ENCODE peak calls at places on chromosomes 12 and 14, in seven cellular contexts. One of them, this sample, is unnamed.

GRCh38 chr12:111447571-111448265 is 42.0 kb downstream of the SH2B3 start:
- DNase-seq in Karpas-422: no peak
- DNase-seq in fibroblast of pulmonary artery: no peak
- DNase-seq in right atrium auricular region: peak; percentile 54
- DNase-seq in ovary: no peak
- DNase-seq in BJ: no peak
- DNase-seq in GM23248: no peak
- DNase-seq in this sample: no peak

GRCh38 chr14:88554458-88555286 is at the start of gene PTPN21:
- DNase-seq in Karpas-422: peak; percentile 55
- DNase-seq in fibroblast of pulmonary artery: peak; percentile 72
- DNase-seq in right atrium auricular region: peak; percentile 77
- DNase-seq in ovary: peak; percentile 85
- DNase-seq in BJ: no peak
- DNase-seq in GM23248: peak; percentile 88
- DNase-seq in this sample: peak; percentile 71

GRCh38 chr14:60106341-60106740 is 14.6 kb downstream of the PCNX4 start:
- DNase-seq in Karpas-422: no peak
- DNase-seq in fibroblast of pulmonary artery: peak; percentile 51
- DNase-seq in right atrium auricular region: no peak
- DNase-seq in ovary: no peak
- DNase-seq in BJ: no peak
- DNase-seq in GM23248: peak; percentile 76
- DNase-seq in this sample: peak; percentile 77

GRCh38 chr14:95651028-95651427 is 35.2 kb upstream of the TCL1B start:
- DNase-seq in Karpas-422: no peak
- DNase-seq in fibroblast of pulmonary artery: no peak
- DNase-seq in right atrium auricular region: no peak
- DNase-seq in ovary: no peak
- DNase-seq in BJ: no peak
- DNase-seq in GM23248: no peak
- DNase-seq in this sample: no peak

GRCh38 chr12:81017792-81018191 is 60.1 kb upstream of the ACSS3 start:
- DNase-seq in Karpas-422: no peak
- DNase-seq in fibroblast of pulmonary artery: no peak
- DNase-seq in right atrium auricular region: no peak
- DNase-seq in ovary: no peak
- DNase-seq in BJ: no peak
- DNase-seq in GM23248: no peak
- DNase-seq in this sample: no peak

GRCh38 chr12:51270847-51271518 is 768 bp upstream of the SMAGP start:
- DNase-seq in Karpas-422: no peak
- DNase-seq in fibroblast of pulmonary artery: peak; percentile 70
- DNase-seq in right atrium auricular region: no peak
- DNase-seq in ovary: no peak
- DNase-seq in BJ: peak; percentile 49
- DNase-seq in GM23248: peak; percentile 92
- DNase-seq in this sample: peak; percentile 81

GRCh38 chr12:57235728-57236131 is 6.2 kb downstream of the SHMT2 start:
- DNase-seq in Karpas-422: peak; percentile 65
- DNase-seq in fibroblast of pulmonary artery: no peak
- DNase-seq in right atrium auricular region: no peak
- DNase-seq in ovary: no peak
- DNase-seq in BJ: no peak
- DNase-seq in GM23248: no peak
- DNase-seq in this sample: no peak

GRCh38 chr12:27096420-27096819 is 14.0 kb upstream of the C12orf71 start:
- DNase-seq in Karpas-422: peak; percentile 27
- DNase-seq in fibroblast of pulmonary artery: no peak
- DNase-seq in right atrium auricular region: no peak
- DNase-seq in ovary: no peak
- DNase-seq in BJ: no peak
- DNase-seq in GM23248: no peak
- DNase-seq in this sample: no peak

GRCh38 chr12:93183940-93184663 is 193.6 kb upstream of the NUDT4 start:
- DNase-seq in Karpas-422: no peak
- DNase-seq in fibroblast of pulmonary artery: peak; percentile 58
- DNase-seq in right atrium auricular region: no peak
- DNase-seq in ovary: peak; percentile 74
- DNase-seq in BJ: no peak
- DNase-seq in GM23248: peak; percentile 35
- DNase-seq in this sample: peak; percentile 71

GRCh38 chr14:50008562-50009355 is 107.6 kb downstream of the VCPKMT start:
- DNase-seq in Karpas-422: no peak
- DNase-seq in fibroblast of pulmonary artery: no peak
- DNase-seq in right atrium auricular region: no peak
- DNase-seq in ovary: no peak
- DNase-seq in BJ: no peak
- DNase-seq in GM23248: no peak
- DNase-seq in this sample: no peak

GRCh38 chr12:107782067-107782466 is 7.6 kb downstream of the ASCL4 start:
- DNase-seq in Karpas-422: no peak
- DNase-seq in fibroblast of pulmonary artery: no peak
- DNase-seq in right atrium auricular region: no peak
- DNase-seq in ovary: no peak
- DNase-seq in BJ: no peak
- DNase-seq in GM23248: no peak
- DNase-seq in this sample: no peak

GRCh38 chr12:100718212-100718611 is 76.4 kb upstream of the ANO4 start:
- DNase-seq in Karpas-422: no peak
- DNase-seq in fibroblast of pulmonary artery: peak; percentile 36
- DNase-seq in right atrium auricular region: no peak
- DNase-seq in ovary: no peak
- DNase-seq in BJ: peak; percentile 31
- DNase-seq in GM23248: peak; percentile 71
- DNase-seq in this sample: peak; percentile 49

GRCh38 chr14:64673748-64674147 is 30.5 kb upstream of the PLEKHG3 start:
- DNase-seq in Karpas-422: no peak
- DNase-seq in fibroblast of pulmonary artery: no peak
- DNase-seq in right atrium auricular region: no peak
- DNase-seq in ovary: no peak
- DNase-seq in BJ: no peak
- DNase-seq in GM23248: no peak
- DNase-seq in this sample: peak; percentile 8

GRCh38 chr14:72610096-72610830 is 283.6 kb downstream of the DPF3 start:
- DNase-seq in Karpas-422: no peak
- DNase-seq in fibroblast of pulmonary artery: no peak
- DNase-seq in right atrium auricular region: peak; percentile 46
- DNase-seq in ovary: no peak
- DNase-seq in BJ: no peak
- DNase-seq in GM23248: no peak
- DNase-seq in this sample: no peak

GRCh38 chr12:76246611-76247010 is 101.6 kb downstream of the BBS10 start:
- DNase-seq in Karpas-422: no peak
- DNase-seq in fibroblast of pulmonary artery: no peak
- DNase-seq in right atrium auricular region: no peak
- DNase-seq in ovary: no peak
- DNase-seq in BJ: no peak
- DNase-seq in GM23248: no peak
- DNase-seq in this sample: no peak

DNA sequence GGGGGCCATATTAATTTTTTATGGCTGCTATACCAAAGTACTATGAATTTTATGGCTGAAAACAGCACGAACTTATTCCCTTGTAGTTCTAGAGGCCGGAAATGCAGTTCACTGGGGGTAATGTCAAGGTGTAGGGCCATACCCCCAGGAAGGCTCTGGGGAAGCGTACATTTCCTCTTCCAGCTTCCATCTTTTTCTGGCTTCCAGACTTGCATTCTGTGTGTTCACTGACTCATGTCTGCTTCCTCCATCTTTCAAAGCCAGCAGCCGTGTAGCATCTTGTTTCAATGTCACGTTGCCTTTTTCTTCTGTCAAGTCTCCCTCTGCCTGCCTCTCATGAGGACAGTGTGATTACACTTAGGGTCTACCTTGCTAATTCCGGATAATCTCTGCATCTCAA is 133.6 kb downstream of the BICD1 start:
- DNase-seq in Karpas-422: no peak
- DNase-seq in fibroblast of pulmonary artery: no peak
- DNase-seq in right atrium auricular region: no peak
- DNase-seq in ovary: no peak
- DNase-seq in BJ: no peak
- DNase-seq in GM23248: no peak
- DNase-seq in this sample: no peak
- H3K4me3 ChIP-seq in Karpas-422: no peak overlapping the region
- H3K4me3 ChIP-seq in fibroblast of pulmonary artery: no peak overlapping the region
- H3K4me3 ChIP-seq in right atrium auricular region: no peak overlapping the region
- H3K4me3 ChIP-seq in ovary: no peak overlapping the region
- H3K4me3 ChIP-seq in BJ: no peak overlapping the region
- H3K4me3 ChIP-seq in GM23248: no peak overlapping the region
- H3K4me3 ChIP-seq in this sample: no peak overlapping the region

GRCh38 chr12:54591001-54591591 is 2.6 kb upstream of the PPP1R1A start:
- DNase-seq in Karpas-422: no peak
- DNase-seq in fibroblast of pulmonary artery: no peak
- DNase-seq in right atrium auricular region: no peak
- DNase-seq in ovary: no peak
- DNase-seq in BJ: no peak
- DNase-seq in GM23248: peak; percentile 69
- DNase-seq in this sample: peak; percentile 8

GRCh38 chr12:54588110-54588831 is at the start of gene PPP1R1A:
- DNase-seq in Karpas-422: no peak
- DNase-seq in fibroblast of pulmonary artery: no peak
- DNase-seq in right atrium auricular region: no peak
- DNase-seq in ovary: peak; percentile 58
- DNase-seq in BJ: no peak
- DNase-seq in GM23248: peak; percentile 18
- DNase-seq in this sample: no peak

GRCh38 chr12:54589964-54590363 is 1.5 kb upstream of the PPP1R1A start:
- DNase-seq in Karpas-422: no peak
- DNase-seq in fibroblast of pulmonary artery: no peak
- DNase-seq in right atrium auricular region: no peak
- DNase-seq in ovary: no peak
- DNase-seq in BJ: no peak
- DNase-seq in GM23248: no peak
- DNase-seq in this sample: no peak

GRCh38 chr12:54587315-54587821 is 1.1 kb downstream of the PPP1R1A start:
- DNase-seq in Karpas-422: no peak
- DNase-seq in fibroblast of pulmonary artery: no peak
- DNase-seq in right atrium auricular region: no peak
- DNase-seq in ovary: peak; percentile 61
- DNase-seq in BJ: no peak
- DNase-seq in GM23248: peak; percentile 9
- DNase-seq in this sample: no peak

DNA sequence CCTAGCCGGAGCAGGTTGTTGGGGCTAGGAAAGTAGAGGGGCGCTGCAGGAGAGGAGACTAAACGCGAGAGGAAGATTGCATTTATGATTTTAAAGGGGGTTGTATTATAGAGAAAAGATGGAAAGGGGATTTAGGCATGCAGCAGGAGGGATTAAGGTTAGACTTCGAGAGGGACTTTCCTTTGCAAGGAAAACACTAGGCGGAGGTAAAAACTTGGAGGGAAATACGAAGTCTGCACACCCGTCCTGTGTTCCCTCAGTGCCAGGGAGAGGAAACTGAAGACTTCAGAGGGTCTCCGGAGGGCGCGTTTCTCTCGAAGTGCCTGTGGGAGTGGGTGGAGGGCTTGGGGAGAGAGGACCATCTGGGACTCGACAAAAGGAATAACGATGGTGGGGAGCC is 433 bp upstream of the PPP1R1A start:
- DNase-seq in Karpas-422: no peak
- DNase-seq in fibroblast of pulmonary artery: no peak
- DNase-seq in right atrium auricular region: no peak
- DNase-seq in ovary: no peak
- DNase-seq in BJ: no peak
- DNase-seq in GM23248: no peak
- DNase-seq in this sample: no peak
- H3K4me3 ChIP-seq in Karpas-422: no peak overlapping the region
- H3K4me3 ChIP-seq in fibroblast of pulmonary artery: no peak overlapping the region
- H3K4me3 ChIP-seq in right atrium auricular region: peak overlapping the region; percentile 54
- H3K4me3 ChIP-seq in ovary: peak overlapping the region; percentile 48
- H3K4me3 ChIP-seq in BJ: no peak overlapping the region
- H3K4me3 ChIP-seq in GM23248: no peak overlapping the region
- H3K4me3 ChIP-seq in this sample: no peak overlapping the region

DNA sequence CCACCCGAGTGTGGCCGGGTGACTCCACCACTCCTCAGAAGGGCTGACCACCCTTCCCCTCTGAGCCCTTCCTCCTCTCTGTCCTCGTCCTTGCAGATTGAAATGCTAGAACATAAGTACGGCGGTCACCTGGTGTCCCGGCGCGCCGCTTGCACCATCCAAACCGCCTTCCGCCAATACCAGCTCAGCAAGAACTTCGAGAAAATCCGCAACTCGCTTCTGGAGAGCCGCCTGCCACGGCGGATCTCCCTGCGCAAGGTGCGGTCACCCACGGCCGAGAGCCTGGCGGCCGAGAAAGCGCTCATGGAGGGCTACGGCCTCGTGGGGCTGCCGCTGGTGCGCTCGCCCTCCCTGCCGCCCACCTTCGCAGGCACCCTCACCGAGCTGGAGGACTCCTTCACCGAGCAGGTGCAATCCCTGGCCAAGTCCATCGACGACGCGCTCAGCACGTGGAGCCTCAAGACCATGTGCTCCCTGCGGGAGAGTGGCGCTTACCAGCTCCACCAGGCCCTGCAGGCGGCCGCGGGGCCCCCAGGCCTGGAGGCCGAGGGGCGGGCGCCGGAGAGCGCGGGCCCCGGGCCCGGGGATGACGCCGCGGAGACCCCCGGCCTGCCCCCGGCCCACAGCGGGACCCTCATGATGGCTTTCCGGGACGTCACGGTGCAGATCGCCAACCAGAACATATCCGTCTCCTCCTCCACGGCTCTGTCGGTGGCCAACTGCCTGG is 71.8 kb downstream of the IQSEC3 start:
- DNase-seq in Karpas-422: no peak
- DNase-seq in fibroblast of pulmonary artery: no peak
- DNase-seq in right atrium auricular region: no peak
- DNase-seq in ovary: no peak
- DNase-seq in BJ: no peak
- DNase-seq in GM23248: no peak
- DNase-seq in this sample: no peak
- H3K4me3 ChIP-seq in Karpas-422: no peak overlapping the region
- H3K4me3 ChIP-seq in fibroblast of pulmonary artery: no peak overlapping the region
- H3K4me3 ChIP-seq in right atrium auricular region: no peak overlapping the region
- H3K4me3 ChIP-seq in ovary: peak overlapping the region; percentile 6
- H3K4me3 ChIP-seq in BJ: no peak overlapping the region
- H3K4me3 ChIP-seq in GM23248: no peak overlapping the region
- H3K4me3 ChIP-seq in this sample: no peak overlapping the region

DNA sequence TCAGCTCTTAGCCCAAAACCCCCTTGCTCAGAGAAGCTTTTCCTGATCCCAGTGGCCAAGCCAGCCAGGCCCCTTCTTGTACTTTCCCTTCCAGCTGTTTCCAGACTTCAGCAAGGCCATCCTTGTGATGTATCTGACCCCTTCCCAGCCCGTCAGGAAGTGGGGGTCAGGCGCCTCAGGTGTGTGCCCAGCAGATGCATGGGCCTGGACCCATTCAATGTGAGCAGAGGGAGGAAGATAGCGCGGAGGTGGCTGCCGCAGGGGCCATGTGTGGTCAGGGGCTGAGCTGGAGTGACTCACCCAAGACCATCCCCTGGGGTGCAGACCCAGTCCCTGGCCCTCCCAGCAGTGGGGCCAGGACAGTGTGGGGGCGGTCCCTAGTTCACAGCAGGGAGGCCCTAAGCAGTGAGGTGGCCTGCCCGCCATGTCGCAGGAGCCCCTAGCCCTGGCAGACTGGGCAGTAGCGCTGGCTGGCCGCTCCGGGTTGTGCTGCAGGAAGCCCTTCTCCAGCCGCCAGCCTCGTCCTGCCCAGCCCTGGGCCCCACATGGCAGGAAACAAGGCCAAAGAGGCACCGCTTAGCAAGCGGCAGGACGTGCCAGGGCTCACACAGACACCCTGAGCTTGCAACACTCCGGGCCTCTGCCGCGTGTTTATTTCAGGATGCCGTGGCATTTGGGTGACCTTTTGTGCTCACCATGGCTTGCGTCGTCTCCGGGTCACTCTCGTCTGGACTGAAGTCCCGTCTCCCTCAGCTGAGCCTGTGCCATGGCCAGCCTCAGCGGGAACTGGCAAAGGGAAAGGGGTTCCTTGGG is 12.0 kb downstream of the ADSS1 start:
- DNase-seq in Karpas-422: no peak
- DNase-seq in fibroblast of pulmonary artery: peak; percentile 75
- DNase-seq in right atrium auricular region: peak; percentile 97
- DNase-seq in ovary: peak; percentile 52
- DNase-seq in BJ: peak; percentile 29
- DNase-seq in GM23248: peak; percentile 91
- DNase-seq in this sample: peak; percentile 88
- H3K4me3 ChIP-seq in Karpas-422: no peak overlapping the region
- H3K4me3 ChIP-seq in fibroblast of pulmonary artery: no peak overlapping the region
- H3K4me3 ChIP-seq in right atrium auricular region: no peak overlapping the region
- H3K4me3 ChIP-seq in ovary: no peak overlapping the region
- H3K4me3 ChIP-seq in BJ: no peak overlapping the region
- H3K4me3 ChIP-seq in GM23248: no peak overlapping the region
- H3K4me3 ChIP-seq in this sample: no peak overlapping the region

This sample was measured in AG10803.